ENCODE peak calls at places on chromosomes 2 and 18, in seven cellular contexts. S, G, E, J, W, T and L are unnamed samples. For H3K4me1, the result is how much of the 10 kb centered on the place peaks cover.

GRCh38 chr18:43271593-43272432 is 5.5 kb downstream of the SYT4 start:
- DNase-seq in T (no peak), E (peak), W (peak), J (no peak), S (no peak), G (no peak), L (no peak)

GRCh38 chr2:63692002-63692606 is 103.3 kb downstream of the MDH1 start:
- DNase-seq in E (peak), W (peak), T (peak), G (no peak), S (no peak), J (no peak), L (peak)

GRCh38 chr2:174939046-174939445 is 66.1 kb downstream of the CHN1 start:
- DNase-seq in G (no peak), W (peak), S (no peak), T (no peak), E (no peak), J (no peak), L (no peak)

GRCh38 chr2:112904883-112905282 is 6.1 kb upstream of the IL37 start:
- DNase-seq in J (no peak), T (no peak), G (no peak), S (no peak), W (no peak), E (no peak), L (no peak)

GRCh38 chr2:207920721-207921120 is 104.6 kb downstream of the PLEKHM3 start:
- DNase-seq in S (no peak), W (no peak), E (no peak), J (no peak), T (no peak), G (no peak), L (no peak)

GRCh38 chr18:11852048-11852341 is 782 bp downstream of the CHMP1B start:
- DNase-seq in E (no peak), S (no peak), T (no peak), J (no peak), W (no peak), G (no peak), L (no peak)

GRCh38 chr18:3552305-3552704 is 102.3 kb downstream of the TGIF1 start:
- DNase-seq in T (no peak), J (no peak), G (no peak), S (no peak), W (no peak), E (no peak), L (no peak)

GRCh38 chr2:229980440-229981184 is 58.3 kb downstream of the FBXO36 start:
- DNase-seq in G (peak), T (no peak), W (peak), S (peak), J (peak), E (peak), L (peak)

GRCh38 chr2:12596771-12597170 is 120.0 kb upstream of the TRIB2 start:
- DNase-seq in E (no peak), S (no peak), W (no peak), J (no peak), G (no peak), T (no peak), L (no peak)

GRCh38 chr18:31241900-31242409 is 76.0 kb upstream of the DSG1 start:
- DNase-seq in J (no peak), G (peak), S (no peak), W (peak), T (no peak), E (peak), L (peak)

GRCh38 chr2:63163231-63163845 is 112.7 kb downstream of the OTX1 start:
- DNase-seq in T (no peak), E (peak), W (no peak), G (no peak), J (no peak), S (no peak), L (no peak)

GRCh38 chr2:207189040-207189439 is 23.3 kb upstream of the KLF7 start:
- DNase-seq in G (no peak), W (no peak), J (no peak), T (no peak), S (no peak), E (no peak), L (no peak)

GRCh38 chr2:239646184-239646583 is 245.4 kb upstream of the HDAC4 start:
- DNase-seq in W (no peak), E (no peak), J (no peak), G (no peak), T (no peak), S (no peak), L (no peak)

GRCh38 chr2:175577405-175577986 is 396.0 kb upstream of the ATP5MC3 start:
- DNase-seq in S (no peak), E (no peak), G (no peak), J (no peak), W (no peak), T (no peak), L (no peak)

GRCh38 chr2:40363631-40364030 is 88.3 kb downstream of the SLC8A1 start:
- DNase-seq in J (no peak), W (peak), E (no peak), T (no peak), S (no peak), G (no peak), L (no peak)

GRCh38 chr2:30398488-30398887 is 48.6 kb upstream of the LCLAT1 start:
- DNase-seq in J (no peak), E (no peak), G (no peak), T (no peak), S (no peak), W (peak), L (no peak)

GRCh38 chr2:160210599-160211138 is 10.6 kb upstream of the ITGB6 start:
- DNase-seq in T (peak), G (peak), W (no peak), E (peak), J (peak), S (peak), L (peak)

GRCh38 chr2:200873561-200873960 is 9.1 kb upstream of the CLK1 start:
- DNase-seq in E (no peak), G (no peak), S (no peak), J (no peak), T (no peak), W (no peak), L (no peak)

GRCh38 chr2:96342085-96342484 is 6.5 kb downstream of the NCAPH start:
- DNase-seq in G (no peak), J (no peak), W (peak), E (peak), S (no peak), T (peak), L (no peak)
- H3K4me1 ChIP-seq in G (under half), J (under half), W (under half), E (under half), S (under half), T (half or more), L (under half)

GRCh38 chr2:172456002-172456401 is 28.6 kb downstream of the ITGA6 start:
- DNase-seq in J (no peak), E (peak), W (no peak), G (no peak), S (no peak), T (no peak), L (no peak)

GRCh38 chr2:172460780-172461201 is 33.4 kb downstream of the ITGA6 start:
- DNase-seq in S (no peak), W (no peak), E (no peak), T (no peak), J (no peak), G (no peak), L (no peak)

GRCh38 chr2:172457606-172458005 is 30.2 kb downstream of the ITGA6 start:
- DNase-seq in G (no peak), E (no peak), T (no peak), S (no peak), W (no peak), J (no peak), L (no peak)

GRCh38 chr2:172461591-172462392 is 34.4 kb downstream of the ITGA6 start:
- DNase-seq in T (peak), W (peak), E (peak), J (peak), S (peak), G (peak), L (peak)

DNA sequence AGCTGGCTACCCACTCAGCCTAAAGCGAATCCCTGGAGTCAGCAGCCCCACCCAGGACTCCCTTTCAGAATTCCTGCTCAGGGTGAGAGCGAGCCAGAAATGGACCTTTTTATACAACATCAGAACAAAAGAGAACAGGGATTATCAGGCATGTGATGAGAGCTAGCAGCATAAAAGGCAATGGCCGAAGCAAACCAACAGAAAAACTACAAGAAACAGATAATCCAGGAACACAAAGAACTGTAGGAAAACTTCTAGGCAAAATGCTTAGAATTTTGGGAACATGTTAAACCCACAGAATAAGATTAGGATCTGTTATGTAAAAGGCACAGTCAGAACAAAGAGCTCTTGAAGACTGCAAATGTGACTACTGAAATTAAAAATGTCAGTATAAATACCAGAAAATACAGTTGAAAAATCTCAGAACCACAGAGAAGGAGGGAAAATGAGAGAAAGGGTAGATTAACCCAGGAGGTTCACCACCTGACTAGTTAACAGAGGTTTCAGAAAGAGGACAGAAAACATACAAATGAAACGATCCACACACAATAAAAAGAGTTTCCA is 31.3 kb downstream of the ITGA6 start:
- DNase-seq in W (no peak), T (no peak), E (no peak), G (no peak), S (no peak), J (no peak), L (no peak)
- H3K4me1 ChIP-seq in W (under half), T (half or more), E (under half), G (half or more), S (under half), J (half or more), L (under half)

GRCh38 chr2:103179800-103180199 is 418.0 kb downstream of the TMEM182 start:
- DNase-seq in G (peak), T (no peak), J (no peak), W (no peak), S (no peak), E (no peak), L (no peak)

GRCh38 chr2:103183061-103183460 is 421.2 kb downstream of the TMEM182 start:
- DNase-seq in T (no peak), J (no peak), W (no peak), G (no peak), E (no peak), S (no peak), L (no peak)
- H3K4me1 ChIP-seq in T (under half), J (under half), W (under half), G (under half), E (under half), S (under half), L (under half)

DNA sequence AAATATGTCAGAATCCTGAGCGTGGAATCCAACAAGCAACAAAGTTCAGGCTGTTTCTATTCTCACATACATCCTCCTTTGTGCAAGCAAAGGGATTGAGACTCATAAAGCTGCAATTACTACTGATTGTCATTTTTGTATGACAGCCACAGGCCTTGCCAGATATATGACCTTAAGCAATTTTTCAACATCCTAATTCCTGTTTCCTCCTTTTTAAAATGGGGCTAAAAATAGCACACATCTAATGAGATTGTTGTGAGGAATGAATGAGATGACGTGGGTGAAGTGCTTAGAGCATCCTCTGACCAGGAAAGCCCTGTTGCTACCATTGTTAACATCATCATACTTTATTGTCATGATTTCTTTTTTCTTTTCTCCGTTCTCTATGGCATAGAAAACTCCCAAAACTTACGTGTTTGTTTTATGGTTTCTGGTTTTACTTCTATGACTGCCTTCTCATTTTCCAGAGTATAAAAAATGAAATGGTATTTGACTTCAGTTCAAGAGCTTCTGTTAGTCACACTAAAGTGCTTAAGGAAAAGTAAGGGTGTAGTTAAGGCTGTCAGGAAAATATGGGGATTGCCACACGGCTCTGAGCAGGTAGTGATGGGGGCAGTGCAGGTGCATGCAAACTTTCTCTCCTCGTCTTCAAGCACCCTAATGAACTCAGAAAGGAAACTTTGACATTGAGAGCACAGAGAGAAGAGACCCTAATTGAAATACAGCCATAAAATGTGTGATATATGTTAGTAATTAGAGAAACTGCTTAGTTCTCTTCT is 590.6 kb upstream of the NETO1 start:
- DNase-seq in T (no peak), E (no peak), S (no peak), W (no peak), J (no peak), G (no peak), L (no peak)
- H3K4me1 ChIP-seq in T (under half), E (under half), S (under half), W (under half), J (under half), G (under half), L (under half)

GRCh38 chr2:20074901-20075300 is 23.5 kb upstream of the LAPTM4A start:
- DNase-seq in J (no peak), E (no peak), G (no peak), W (no peak), T (no peak), S (no peak), L (no peak)

GRCh38 chr2:20071397-20072383 is 20.3 kb upstream of the LAPTM4A start:
- DNase-seq in J (no peak), W (peak), E (peak), S (peak), T (no peak), G (peak), L (no peak)

GRCh38 chr2:20072436-20073158 is 21.2 kb upstream of the LAPTM4A start:
- DNase-seq in T (no peak), S (no peak), J (no peak), E (no peak), G (no peak), W (no peak), L (no peak)

GRCh38 chr2:20073462-20073861 is 22.0 kb upstream of the LAPTM4A start:
- DNase-seq in T (no peak), J (no peak), S (no peak), E (no peak), W (no peak), G (no peak), L (no peak)

DNA sequence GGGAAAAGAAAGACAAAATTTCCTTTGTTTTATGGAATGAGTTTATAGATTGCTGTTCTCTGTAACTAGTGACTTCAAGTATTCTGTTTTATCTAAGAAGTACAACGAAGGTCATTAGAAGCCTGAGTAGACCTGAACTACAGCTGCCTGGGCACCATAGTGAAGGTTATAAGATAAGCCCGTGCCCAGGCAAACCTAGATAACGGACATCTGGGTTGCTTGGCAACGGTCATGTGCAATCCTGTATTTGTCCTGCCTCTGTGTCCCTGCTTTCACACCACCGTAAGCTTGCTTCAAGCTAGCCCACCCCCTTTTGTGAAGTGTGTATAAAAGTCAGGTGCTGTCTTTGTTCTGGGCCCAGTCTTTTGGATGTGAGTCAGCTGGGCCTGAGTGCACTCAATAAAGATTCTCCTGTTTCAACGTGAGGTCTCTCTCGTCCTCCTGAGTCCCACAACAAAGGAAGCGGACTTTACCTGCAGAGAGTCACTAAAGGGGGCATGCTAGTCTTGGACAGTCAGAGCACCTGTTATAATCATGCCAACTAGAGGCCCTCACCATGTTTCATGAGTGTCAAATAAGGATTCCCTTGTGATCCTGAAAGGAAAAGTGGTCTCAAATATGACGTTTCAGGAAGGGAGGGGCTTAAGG is 22.7 kb upstream of the LAPTM4A start:
- DNase-seq in E (no peak), S (peak), W (no peak), T (no peak), J (peak), G (peak), L (no peak)
- H3K4me1 ChIP-seq in E (under half), S (under half), W (under half), T (under half), J (under half), G (under half), L (under half)

GRCh38 chr2:223933098-223933800 is 11.9 kb downstream of the WDFY1 start:
- DNase-seq in T (no peak), E (no peak), G (no peak), W (no peak), J (no peak), S (no peak), L (no peak)

GRCh38 chr2:223936862-223937326 is 8.2 kb downstream of the WDFY1 start:
- DNase-seq in J (no peak), W (no peak), E (no peak), T (no peak), G (no peak), S (no peak), L (no peak)

GRCh38 chr2:223934870-223935269 is 10.3 kb downstream of the WDFY1 start:
- DNase-seq in W (no peak), J (no peak), E (no peak), S (no peak), G (no peak), T (no peak), L (no peak)

GRCh38 chr2:223937535-223937934 is 7.6 kb downstream of the WDFY1 start:
- DNase-seq in S (no peak), T (no peak), G (no peak), E (no peak), W (no peak), J (no peak), L (no peak)

DNA sequence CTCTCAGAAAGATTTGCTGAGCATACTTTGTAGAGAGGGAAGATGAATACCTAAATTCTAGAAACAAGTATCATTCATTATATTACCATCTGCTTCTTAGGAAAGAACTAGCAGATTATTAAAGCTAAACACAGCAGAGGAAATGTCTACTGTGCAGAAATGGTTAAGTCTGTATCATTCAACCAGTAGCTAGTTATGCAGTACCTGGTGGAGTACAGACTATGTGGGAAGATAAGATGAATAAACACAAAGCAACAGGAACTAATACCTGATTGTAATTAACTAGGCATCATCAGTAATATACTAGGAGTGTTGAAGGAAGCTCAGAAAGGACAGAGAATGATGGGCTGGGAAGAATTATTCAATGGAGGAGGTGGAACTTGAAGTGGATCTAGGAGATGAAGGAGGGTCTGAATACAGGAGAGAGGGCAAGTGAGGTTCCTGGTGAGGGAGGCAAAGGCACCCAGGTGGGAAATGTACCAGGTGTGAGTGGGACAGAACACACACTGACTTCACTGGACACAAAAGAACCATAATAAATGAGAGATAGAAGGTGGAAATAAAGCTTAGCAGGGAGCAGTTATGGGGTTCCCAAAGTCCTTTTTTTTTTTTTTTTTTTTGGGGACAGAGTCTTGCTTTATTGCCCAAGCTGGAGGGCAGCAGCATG is 9.5 kb downstream of the WDFY1 start:
- DNase-seq in T (no peak), S (no peak), G (peak), W (no peak), J (no peak), E (no peak), L (no peak)
- H3K4me1 ChIP-seq in T (under half), S (under half), G (half or more), W (under half), J (half or more), E (under half), L (under half)

GRCh38 chr2:105840933-105841332 is 96.2 kb downstream of the NCK2 start:
- DNase-seq in J (no peak), S (no peak), G (no peak), E (no peak), T (no peak), W (no peak), L (no peak)
- H3K4me1 ChIP-seq in J (under half), S (under half), G (under half), E (under half), T (half or more), W (under half), L (under half)

DNA sequence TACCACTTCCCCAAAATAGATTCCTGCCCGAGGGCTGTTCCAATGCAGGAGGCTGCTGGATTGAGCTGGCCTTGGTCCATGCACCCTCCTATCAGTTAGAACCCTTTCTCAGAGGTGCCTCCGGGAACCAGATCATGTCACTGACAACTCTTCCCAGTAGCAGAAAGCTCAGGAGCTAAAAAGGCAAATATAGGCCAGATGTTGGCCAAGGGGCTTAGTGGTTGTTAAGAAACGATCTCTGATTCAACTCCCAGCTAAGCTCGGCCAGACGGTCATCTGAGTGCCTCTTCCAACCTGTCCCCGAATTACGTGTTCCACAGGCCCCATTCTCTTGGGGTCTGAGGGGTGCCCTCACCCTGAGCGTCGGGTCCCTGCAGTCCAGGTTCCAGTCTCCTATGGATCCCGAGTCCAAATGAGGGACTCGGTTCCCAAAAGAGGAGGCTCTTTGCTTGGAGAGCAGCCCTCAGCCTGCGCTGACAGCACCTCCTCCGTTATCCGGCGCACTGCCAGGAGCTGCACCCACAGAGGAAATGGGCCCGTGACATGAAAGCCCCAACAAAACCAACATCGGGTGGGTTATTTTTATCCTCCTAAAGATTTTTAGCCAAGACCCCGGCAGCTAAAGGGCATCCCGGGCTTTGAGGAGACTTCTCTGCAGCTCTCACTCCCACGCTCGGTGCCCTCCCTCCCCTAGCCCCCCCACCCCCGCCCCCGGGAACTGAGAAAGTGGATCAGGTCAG is 106.7 kb upstream of the ID2 start:
- DNase-seq in S (no peak), E (no peak), T (no peak), W (no peak), J (peak), G (no peak), L (no peak)
- H3K4me1 ChIP-seq in S (under half), E (under half), T (under half), W (under half), J (under half), G (under half), L (under half)